ENCODE peak calls at places on chromosomes 6 and 20, in ten cellular contexts. One of them, this sample, is unnamed. For H3K4me1, the result is how much of the 10 kb centered on the place peaks cover.

GRCh38 chr20:31712564-31713311 is 9.9 kb downstream of the BCL2L1 start:
- DNase-seq in mesendoderm: peak
- DNase-seq in neuronal stem cell: peak
- DNase-seq in A549: peak
- DNase-seq in small intestine: peak
- DNase-seq in H1: peak
- DNase-seq in CD4-positive, alpha-beta memory T cell: no peak
- DNase-seq in heart right ventricle: peak
- DNase-seq in tibial nerve: peak
- DNase-seq in stomach: peak
- DNase-seq in this sample: peak

GRCh38 chr6:32439708-32440214 is at the start of gene HLA-DRA:
- DNase-seq in mesendoderm: peak
- DNase-seq in neuronal stem cell: peak
- DNase-seq in A549: peak
- DNase-seq in small intestine: peak
- DNase-seq in H1: peak
- DNase-seq in CD4-positive, alpha-beta memory T cell: peak
- DNase-seq in heart right ventricle: no peak
- DNase-seq in tibial nerve: peak
- DNase-seq in stomach: no peak
- DNase-seq in this sample: no peak

GRCh38 chr6:17271628-17272027 is 9.5 kb upstream of the RBM24 start:
- DNase-seq in mesendoderm: no peak
- DNase-seq in neuronal stem cell: no peak
- DNase-seq in A549: no peak
- DNase-seq in small intestine: peak
- DNase-seq in H1: no peak
- DNase-seq in CD4-positive, alpha-beta memory T cell: no peak
- DNase-seq in heart right ventricle: no peak
- DNase-seq in tibial nerve: no peak
- DNase-seq in stomach: no peak
- DNase-seq in this sample: no peak

GRCh38 chr6:42136508-42137191 is 5.8 kb downstream of the C6orf132 start:
- DNase-seq in mesendoderm: peak
- DNase-seq in neuronal stem cell: peak
- DNase-seq in A549: peak
- DNase-seq in small intestine: peak
- DNase-seq in H1: peak
- DNase-seq in CD4-positive, alpha-beta memory T cell: no peak
- DNase-seq in heart right ventricle: no peak
- DNase-seq in tibial nerve: no peak
- DNase-seq in stomach: peak
- DNase-seq in this sample: no peak

GRCh38 chr6:75204222-75204958 is 1.5 kb downstream of the COL12A1 start:
- DNase-seq in mesendoderm: peak
- DNase-seq in neuronal stem cell: peak
- DNase-seq in A549: peak
- DNase-seq in small intestine: peak
- DNase-seq in H1: peak
- DNase-seq in CD4-positive, alpha-beta memory T cell: no peak
- DNase-seq in heart right ventricle: peak
- DNase-seq in tibial nerve: peak
- DNase-seq in stomach: peak
- DNase-seq in this sample: peak

GRCh38 chr20:51802170-51802745 is at the start of gene SALL4:
- DNase-seq in mesendoderm: peak
- DNase-seq in neuronal stem cell: peak
- DNase-seq in A549: no peak
- DNase-seq in small intestine: peak
- DNase-seq in H1: peak
- DNase-seq in CD4-positive, alpha-beta memory T cell: no peak
- DNase-seq in heart right ventricle: no peak
- DNase-seq in tibial nerve: no peak
- DNase-seq in stomach: peak
- DNase-seq in this sample: no peak

GRCh38 chr6:2426561-2427340 is 181.3 kb upstream of the GMDS start:
- DNase-seq in mesendoderm: no peak
- DNase-seq in neuronal stem cell: no peak
- DNase-seq in A549: no peak
- DNase-seq in small intestine: no peak
- DNase-seq in H1: no peak
- DNase-seq in CD4-positive, alpha-beta memory T cell: no peak
- DNase-seq in heart right ventricle: no peak
- DNase-seq in tibial nerve: no peak
- DNase-seq in stomach: no peak
- DNase-seq in this sample: no peak

GRCh38 chr6:113982055-113982550 is 11.2 kb upstream of the HDAC2 start:
- DNase-seq in mesendoderm: no peak
- DNase-seq in neuronal stem cell: no peak
- DNase-seq in A549: no peak
- DNase-seq in small intestine: no peak
- DNase-seq in H1: no peak
- DNase-seq in CD4-positive, alpha-beta memory T cell: no peak
- DNase-seq in heart right ventricle: no peak
- DNase-seq in tibial nerve: no peak
- DNase-seq in stomach: no peak
- DNase-seq in this sample: no peak

DNA sequence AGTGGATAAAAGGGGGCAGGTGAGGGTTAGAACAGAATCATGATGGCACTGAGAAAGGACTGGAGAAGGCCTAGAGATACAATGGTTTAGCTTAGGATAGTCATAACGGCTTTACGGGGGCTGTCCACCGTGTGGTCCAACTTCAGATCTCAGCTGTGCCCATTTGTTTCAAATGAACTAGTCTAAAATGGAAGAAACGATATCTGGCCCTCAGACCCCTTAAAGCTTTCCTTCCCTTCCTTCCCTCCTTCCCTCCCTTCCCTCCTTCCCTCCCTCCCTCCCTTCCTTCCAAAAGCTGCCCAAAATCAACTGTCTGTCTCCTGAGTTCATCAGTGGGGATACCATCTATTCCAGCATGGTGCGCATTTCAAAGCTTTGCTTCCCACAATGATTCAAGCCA is 27.9 kb downstream of the TRAM2 start:
- DNase-seq in mesendoderm: no peak
- DNase-seq in neuronal stem cell: no peak
- DNase-seq in A549: no peak
- DNase-seq in small intestine: no peak
- DNase-seq in H1: no peak
- DNase-seq in CD4-positive, alpha-beta memory T cell: no peak
- DNase-seq in heart right ventricle: no peak
- DNase-seq in tibial nerve: no peak
- DNase-seq in stomach: no peak
- DNase-seq in this sample: no peak
- H3K4me1 ChIP-seq in mesendoderm: under half
- H3K4me1 ChIP-seq in neuronal stem cell: under half
- H3K4me1 ChIP-seq in A549: half or more
- H3K4me1 ChIP-seq in small intestine: under half
- H3K4me1 ChIP-seq in H1: under half
- H3K4me1 ChIP-seq in CD4-positive, alpha-beta memory T cell: under half
- H3K4me1 ChIP-seq in heart right ventricle: half or more
- H3K4me1 ChIP-seq in tibial nerve: under half
- H3K4me1 ChIP-seq in stomach: half or more
- H3K4me1 ChIP-seq in this sample: under half

GRCh38 chr6:87213364-87213763 is 58.0 kb downstream of the ZNF292 start:
- DNase-seq in mesendoderm: peak
- DNase-seq in neuronal stem cell: no peak
- DNase-seq in A549: no peak
- DNase-seq in small intestine: peak
- DNase-seq in H1: no peak
- DNase-seq in CD4-positive, alpha-beta memory T cell: no peak
- DNase-seq in heart right ventricle: no peak
- DNase-seq in tibial nerve: no peak
- DNase-seq in stomach: no peak
- DNase-seq in this sample: no peak

GRCh38 chr6:87209812-87210211 is 54.4 kb downstream of the ZNF292 start:
- DNase-seq in mesendoderm: no peak
- DNase-seq in neuronal stem cell: no peak
- DNase-seq in A549: no peak
- DNase-seq in small intestine: no peak
- DNase-seq in H1: no peak
- DNase-seq in CD4-positive, alpha-beta memory T cell: no peak
- DNase-seq in heart right ventricle: no peak
- DNase-seq in tibial nerve: no peak
- DNase-seq in stomach: no peak
- DNase-seq in this sample: no peak

GRCh38 chr6:87210979-87211378 is 55.6 kb downstream of the ZNF292 start:
- DNase-seq in mesendoderm: peak
- DNase-seq in neuronal stem cell: no peak
- DNase-seq in A549: no peak
- DNase-seq in small intestine: no peak
- DNase-seq in H1: no peak
- DNase-seq in CD4-positive, alpha-beta memory T cell: no peak
- DNase-seq in heart right ventricle: no peak
- DNase-seq in tibial nerve: no peak
- DNase-seq in stomach: no peak
- DNase-seq in this sample: no peak

GRCh38 chr6:87212596-87212995 is 57.2 kb downstream of the ZNF292 start:
- DNase-seq in mesendoderm: no peak
- DNase-seq in neuronal stem cell: no peak
- DNase-seq in A549: no peak
- DNase-seq in small intestine: peak
- DNase-seq in H1: no peak
- DNase-seq in CD4-positive, alpha-beta memory T cell: no peak
- DNase-seq in heart right ventricle: no peak
- DNase-seq in tibial nerve: no peak
- DNase-seq in stomach: no peak
- DNase-seq in this sample: no peak

DNA sequence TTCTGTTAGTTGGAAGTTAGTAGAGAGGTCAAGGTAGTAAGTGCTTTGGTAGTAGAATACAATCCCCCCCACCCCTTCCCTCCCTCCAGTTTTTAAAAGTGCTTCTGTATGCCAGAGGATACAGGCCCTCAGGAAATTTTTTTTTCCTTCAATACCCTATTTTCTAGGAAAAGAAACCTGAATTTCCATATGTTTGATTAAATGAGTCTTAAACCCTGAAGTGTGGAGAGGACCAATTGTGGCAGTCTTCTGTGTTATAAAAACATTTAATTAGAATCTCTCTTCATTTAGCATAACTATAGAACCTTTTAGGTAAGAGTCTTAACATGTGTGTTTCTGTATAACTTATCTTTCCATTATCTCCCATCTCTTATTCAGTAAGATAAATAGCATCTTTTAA is 59.5 kb downstream of the ZNF292 start:
- DNase-seq in mesendoderm: no peak
- DNase-seq in neuronal stem cell: no peak
- DNase-seq in A549: no peak
- DNase-seq in small intestine: no peak
- DNase-seq in H1: no peak
- DNase-seq in CD4-positive, alpha-beta memory T cell: no peak
- DNase-seq in heart right ventricle: no peak
- DNase-seq in tibial nerve: no peak
- DNase-seq in stomach: no peak
- DNase-seq in this sample: no peak
- H3K4me1 ChIP-seq in mesendoderm: under half
- H3K4me1 ChIP-seq in neuronal stem cell: under half
- H3K4me1 ChIP-seq in A549: under half
- H3K4me1 ChIP-seq in small intestine: under half
- H3K4me1 ChIP-seq in H1: under half
- H3K4me1 ChIP-seq in CD4-positive, alpha-beta memory T cell: under half
- H3K4me1 ChIP-seq in heart right ventricle: under half
- H3K4me1 ChIP-seq in tibial nerve: under half
- H3K4me1 ChIP-seq in stomach: under half
- H3K4me1 ChIP-seq in this sample: under half

GRCh38 chr20:47500554-47500953 is 1.1 kb upstream of the NCOA3 start:
- DNase-seq in mesendoderm: no peak
- DNase-seq in neuronal stem cell: no peak
- DNase-seq in A549: no peak
- DNase-seq in small intestine: no peak
- DNase-seq in H1: no peak
- DNase-seq in CD4-positive, alpha-beta memory T cell: no peak
- DNase-seq in heart right ventricle: no peak
- DNase-seq in tibial nerve: no peak
- DNase-seq in stomach: no peak
- DNase-seq in this sample: no peak

GRCh38 chr20:47501117-47501482 is 587 bp upstream of the NCOA3 start:
- DNase-seq in mesendoderm: no peak
- DNase-seq in neuronal stem cell: no peak
- DNase-seq in A549: no peak
- DNase-seq in small intestine: no peak
- DNase-seq in H1: no peak
- DNase-seq in CD4-positive, alpha-beta memory T cell: no peak
- DNase-seq in heart right ventricle: no peak
- DNase-seq in tibial nerve: no peak
- DNase-seq in stomach: no peak
- DNase-seq in this sample: no peak

GRCh38 chr20:47498606-47499005 is 3.1 kb upstream of the NCOA3 start:
- DNase-seq in mesendoderm: no peak
- DNase-seq in neuronal stem cell: no peak
- DNase-seq in A549: no peak
- DNase-seq in small intestine: no peak
- DNase-seq in H1: no peak
- DNase-seq in CD4-positive, alpha-beta memory T cell: no peak
- DNase-seq in heart right ventricle: no peak
- DNase-seq in tibial nerve: no peak
- DNase-seq in stomach: no peak
- DNase-seq in this sample: no peak

GRCh38 chr20:47501483-47502270 is at the start of gene NCOA3:
- DNase-seq in mesendoderm: peak
- DNase-seq in neuronal stem cell: peak
- DNase-seq in A549: peak
- DNase-seq in small intestine: peak
- DNase-seq in H1: peak
- DNase-seq in CD4-positive, alpha-beta memory T cell: peak
- DNase-seq in heart right ventricle: peak
- DNase-seq in tibial nerve: peak
- DNase-seq in stomach: peak
- DNase-seq in this sample: peak

GRCh38 chr20:47499053-47499452 is 2.6 kb upstream of the NCOA3 start:
- DNase-seq in mesendoderm: no peak
- DNase-seq in neuronal stem cell: no peak
- DNase-seq in A549: no peak
- DNase-seq in small intestine: no peak
- DNase-seq in H1: no peak
- DNase-seq in CD4-positive, alpha-beta memory T cell: no peak
- DNase-seq in heart right ventricle: no peak
- DNase-seq in tibial nerve: no peak
- DNase-seq in stomach: no peak
- DNase-seq in this sample: no peak
- H3K4me1 ChIP-seq in mesendoderm: under half
- H3K4me1 ChIP-seq in neuronal stem cell: under half
- H3K4me1 ChIP-seq in A549: under half
- H3K4me1 ChIP-seq in small intestine: under half
- H3K4me1 ChIP-seq in H1: under half
- H3K4me1 ChIP-seq in CD4-positive, alpha-beta memory T cell: under half
- H3K4me1 ChIP-seq in heart right ventricle: under half
- H3K4me1 ChIP-seq in tibial nerve: under half
- H3K4me1 ChIP-seq in stomach: under half
- H3K4me1 ChIP-seq in this sample: under half

DNA sequence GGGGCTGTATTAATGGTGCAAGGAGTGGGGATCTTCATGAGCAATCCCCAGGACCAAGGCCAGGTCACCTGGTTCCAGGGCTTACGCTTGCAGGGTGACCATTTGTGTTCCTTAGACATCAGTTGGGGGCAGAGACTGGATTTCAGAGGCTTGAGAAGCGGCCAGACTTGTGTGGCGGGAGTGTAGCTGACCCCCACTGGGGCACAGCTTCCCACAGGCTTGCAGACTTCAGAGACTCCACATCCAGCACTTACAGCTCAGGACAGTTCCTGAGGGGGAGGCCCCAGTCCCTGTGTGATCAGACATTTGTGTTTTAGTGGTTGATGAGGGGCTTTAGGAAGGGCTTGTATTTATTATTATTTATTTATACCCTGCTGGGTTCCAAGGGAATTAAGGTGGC is 15.3 kb downstream of the TJAP1 start:
- DNase-seq in mesendoderm: no peak
- DNase-seq in neuronal stem cell: no peak
- DNase-seq in A549: no peak
- DNase-seq in small intestine: no peak
- DNase-seq in H1: no peak
- DNase-seq in CD4-positive, alpha-beta memory T cell: no peak
- DNase-seq in heart right ventricle: no peak
- DNase-seq in tibial nerve: no peak
- DNase-seq in stomach: no peak
- DNase-seq in this sample: no peak
- H3K4me1 ChIP-seq in mesendoderm: under half
- H3K4me1 ChIP-seq in neuronal stem cell: under half
- H3K4me1 ChIP-seq in A549: under half
- H3K4me1 ChIP-seq in small intestine: under half
- H3K4me1 ChIP-seq in H1: under half
- H3K4me1 ChIP-seq in CD4-positive, alpha-beta memory T cell: under half
- H3K4me1 ChIP-seq in heart right ventricle: under half
- H3K4me1 ChIP-seq in tibial nerve: under half
- H3K4me1 ChIP-seq in stomach: under half
- H3K4me1 ChIP-seq in this sample: under half